ENCODE peak calls at places on chromosomes 6 and 20, in six cellular contexts. Y is T-cell; Z is effector CD4-positive, alpha-beta T cell; R is fibroblast of lung; D is activated CD4-positive, alpha-beta T cell treated with anti-CD3 and anti-CD28 coated beads, Interleukin-2, amount 50 U/mL, for 4 hours; Q is stimulated activated CD8-positive, alpha-beta memory T cell treated with anti-CD3 and anti-CD28 coated beads, Interleukin-12 subunit alpha, Interleukin-12 subunit beta, amount 100 ng/mL, for 4 hours. P is an unnamed sample.

GRCh38 chr20:32203556-32204484 is 3.7 kb downstream of the PLAGL2 start:
- DNase-seq in Q (no peak), R (peak), D (peak), Y (no peak), Z (no peak), P (no peak)

GRCh38 chr6:48766349-48766748 is 655.4 kb upstream of the PTCHD4 start:
- DNase-seq in Q (no peak), Y (no peak), D (no peak), R (peak), Z (no peak), P (no peak)

GRCh38 chr20:16279320-16279719 is 293.9 kb downstream of the KIF16B start:
- DNase-seq in Z (no peak), D (no peak), R (no peak), Q (no peak), Y (no peak), P (no peak)

GRCh38 chr6:146408583-146408982 is 135.1 kb upstream of the RAB32 start:
- DNase-seq in Q (no peak), R (no peak), Z (no peak), Y (no peak), D (no peak), P (no peak)

GRCh38 chr20:10170261-10170660 is 48.4 kb upstream of the SNAP25 start:
- DNase-seq in Z (no peak), Y (no peak), D (no peak), R (no peak), Q (no peak), P (no peak)

GRCh38 chr6:147700436-147701209 is 192.1 kb downstream of the SAMD5 start:
- DNase-seq in D (no peak), Y (no peak), Q (no peak), Z (no peak), R (peak), P (no peak)

GRCh38 chr20:50813101-50813643 is 18.3 kb downstream of the BCAS4 start:
- DNase-seq in Z (no peak), Y (no peak), D (no peak), R (no peak), Q (no peak), P (no peak)

GRCh38 chr6:85114583-85114939 is 335.3 kb upstream of the NT5E start:
- DNase-seq in Y (no peak), D (no peak), R (no peak), Q (no peak), Z (no peak), P (no peak)

GRCh38 chr6:148235446-148235845 is 107.2 kb upstream of the SASH1 start:
- DNase-seq in Z (no peak), Q (no peak), R (no peak), D (no peak), Y (no peak), P (no peak)

GRCh38 chr20:49724637-49725606 is 11.2 kb upstream of the B4GALT5 start:
- DNase-seq in D (no peak), Z (no peak), Q (no peak), Y (no peak), R (peak), P (peak)

GRCh38 chr6:152265651-152266050 is 371.5 kb downstream of the SYNE1 start:
- DNase-seq in Y (no peak), R (no peak), D (no peak), Z (no peak), Q (no peak), P (no peak)

GRCh38 chr6:16769131-16769985 is 8.1 kb upstream of the ATXN1 start:
- DNase-seq in D (peak), Q (peak), Y (peak), R (peak), Z (peak), P (peak)

GRCh38 chr6:6434151-6434550 is 113.7 kb upstream of the F13A1 start:
- DNase-seq in R (no peak), Q (no peak), D (no peak), Z (no peak), Y (no peak), P (no peak)

GRCh38 chr6:133041020-133041419 is 200.1 kb upstream of the EYA4 start:
- DNase-seq in Z (no peak), R (no peak), D (no peak), Q (no peak), Y (no peak), P (no peak)

GRCh38 chr6:151365233-151365632 is 26.1 kb downstream of the ZBTB2 start:
- DNase-seq in Z (no peak), D (no peak), Y (no peak), Q (no peak), R (no peak), P (no peak)

GRCh38 chr20:61260905-61261304 is 8.8 kb downstream of the CDH4 start:
- DNase-seq in Z (no peak), Q (no peak), Y (no peak), R (no peak), D (no peak), P (no peak)

GRCh38 chr6:53588816-53589509 is 44.1 kb upstream of the GCLC start:
- DNase-seq in Z (no peak), R (no peak), D (no peak), Y (no peak), Q (no peak), P (no peak)

GRCh38 chr6:72328775-72329174 is 293.1 kb upstream of the KCNQ5 start:
- DNase-seq in Z (no peak), D (no peak), Q (no peak), R (no peak), Y (no peak), P (no peak)

GRCh38 chr6:108728826-108729225 is 119.4 kb upstream of the ARMC2 start:
- DNase-seq in Y (no peak), D (no peak), Q (no peak), R (no peak), Z (no peak), P (no peak)

GRCh38 chr6:83057705-83058321 is 7.8 kb downstream of the UBE3D start:
- DNase-seq in D (no peak), Z (no peak), Y (peak), Q (no peak), R (peak), P (no peak)

GRCh38 chr6:113591896-113592827 is 265.0 kb upstream of the MARCKS start:
- DNase-seq in Y (no peak), R (peak), Q (no peak), Z (no peak), D (no peak), P (no peak)

GRCh38 chr6:134678436-134678889 is 271.4 kb downstream of the ALDH8A1 start:
- DNase-seq in Q (no peak), Y (no peak), D (no peak), Z (no peak), R (peak), P (no peak)